ENCODE peak calls at places on chromosomes 2 and 18, in ten cellular contexts. Z is fibroblast of the aortic adventitia, E is EH, L is T-helper 2 cell, A is brain microvascular endothelial cell, D is HFF-Myc, G is AG04449, I is KBM-7, Q is NCI-H1105 treated with DMSO at 0.1 percent for 48 hours, N is BJ. B is an unnamed sample.

GRCh38 chr2:85811850-85812735 is 58.3 kb downstream of the ATOH8 start:
- DNase-seq in L (no peak), G (no peak), Q (no peak), D (no peak), E (no peak), N (no peak), Z (no peak), I (no peak), A (no peak), B (no peak)

GRCh38 chr18:10301831-10302483 is 152.5 kb upstream of the APCDD1 start:
- DNase-seq in A (no peak), Q (no peak), N (no peak), E (no peak), G (no peak), D (no peak), Z (no peak), L (no peak), I (no peak), B (no peak)

GRCh38 chr2:219689676-219690628 is 62.5 kb downstream of the SLC4A3 start:
- DNase-seq in N (no peak), G (no peak), Q (peak; percentile 45), Z (peak; percentile 88), A (peak; percentile 76), I (peak; percentile 85), E (peak; percentile 74), L (no peak), D (no peak), B (peak; percentile 45)

GRCh38 chr2:170377469-170378207 is 199.7 kb downstream of the MYO3B start:
- DNase-seq in L (no peak), E (peak; percentile 1), G (no peak), A (no peak), Q (no peak), D (no peak), I (no peak), Z (peak; percentile 5), N (no peak), B (peak; percentile 17)

GRCh38 chr18:32930695-32931301 is 158.0 kb upstream of the KLHL14 start:
- DNase-seq in D (peak; percentile 14), N (no peak), E (no peak), L (no peak), Z (peak; percentile 68), G (peak; percentile 5), I (peak; percentile 27), A (no peak), Q (peak; percentile 43), B (peak; percentile 13)

GRCh38 chr2:44833123-44834069 is 108.1 kb upstream of the SIX3 start:
- DNase-seq in Q (no peak), L (no peak), Z (no peak), E (peak; percentile 2), N (no peak), D (peak; percentile 1), A (peak; percentile 3), G (no peak), I (no peak), B (no peak)

GRCh38 chr2:1236596-1236995 is 176.7 kb upstream of the TPO start:
- DNase-seq in I (no peak), Q (no peak), Z (no peak), D (no peak), E (peak; percentile 7), A (peak; percentile 57), L (no peak), G (no peak), N (no peak), B (no peak)

GRCh38 chr2:130302164-130302886 is 40.4 kb upstream of the IMP4 start:
- DNase-seq in N (no peak), G (no peak), D (no peak), E (no peak), I (no peak), Q (no peak), Z (no peak), L (no peak), A (no peak), B (no peak)

GRCh38 chr2:103788875-103789715 is 1027.3 kb downstream of the TMEM182 start:
- DNase-seq in G (no peak), L (no peak), I (no peak), A (no peak), D (no peak), Q (peak; percentile 76), E (peak; percentile 2), Z (no peak), N (no peak), B (no peak)

GRCh38 chr2:120624738-120625446 is 110.8 kb upstream of the GLI2 start:
- DNase-seq in N (no peak), E (no peak), L (no peak), A (no peak), I (no peak), D (no peak), Q (no peak), Z (no peak), G (no peak), B (no peak)

GRCh38 chr18:44869533-44869932 is 188.8 kb downstream of the SETBP1 start:
- DNase-seq in D (no peak), Z (no peak), L (no peak), A (peak; percentile 1), Q (no peak), E (no peak), N (no peak), I (no peak), G (no peak), B (no peak)

GRCh38 chr2:172091626-172092566 is 6.6 kb downstream of the DLX1 start:
- DNase-seq in E (no peak), N (no peak), G (no peak), D (no peak), A (no peak), L (no peak), Q (peak; percentile 93), Z (no peak), I (no peak), B (no peak)

GRCh38 chr18:79923896-79924585 is 27.4 kb downstream of the SLC66A2 start:
- DNase-seq in N (no peak), Q (no peak), D (no peak), E (no peak), Z (no peak), L (no peak), I (no peak), G (no peak), A (no peak), B (no peak)

GRCh38 chr2:121969155-121969554 is 213.7 kb downstream of the TSN start:
- DNase-seq in E (no peak), D (no peak), G (no peak), Q (no peak), A (no peak), L (no peak), N (no peak), Z (no peak), I (peak; percentile 62), B (no peak)

GRCh38 chr18:75390854-75391253 is 36.6 kb downstream of the SMIM21 start:
- DNase-seq in I (no peak), E (no peak), Z (no peak), D (no peak), Q (no peak), A (no peak), N (no peak), L (no peak), G (no peak), B (no peak)

GRCh38 chr2:99554238-99554637 is 64.4 kb upstream of the REV1 start:
- DNase-seq in L (no peak), G (no peak), E (no peak), Q (no peak), Z (no peak), N (no peak), D (no peak), A (no peak), I (no peak), B (no peak)

GRCh38 chr2:222613715-222614331 is 42.1 kb downstream of the FARSB start:
- DNase-seq in A (peak; percentile 40), I (peak; percentile 57), L (no peak), Q (peak; percentile 76), G (no peak), N (no peak), D (peak; percentile 22), Z (peak; percentile 72), E (peak; percentile 62), B (no peak)

GRCh38 chr2:3505771-3506170 is 13.6 kb downstream of the ADI1 start:
- DNase-seq in Q (no peak), I (no peak), D (no peak), E (peak; percentile 8), G (no peak), Z (no peak), N (no peak), A (no peak), L (no peak), B (no peak)

GRCh38 chr2:158011055-158011771 is 90.5 kb upstream of the UPP2 start:
- DNase-seq in G (no peak), Q (no peak), A (no peak), D (no peak), E (no peak), Z (no peak), L (no peak), N (no peak), I (no peak), B (no peak)

GRCh38 chr18:37393945-37394609 is 171.5 kb downstream of the CELF4 start:
- DNase-seq in I (no peak), E (peak; percentile 95), D (peak; percentile 19), N (peak; percentile 72), Q (peak; percentile 80), L (no peak), G (peak; percentile 10), Z (peak; percentile 69), A (peak; percentile 16), B (peak; percentile 63)

GRCh38 chr2:119255760-119256573 is 32.3 kb downstream of the STEAP3 start:
- DNase-seq in A (peak; percentile 94), I (no peak), G (peak; percentile 92), E (peak; percentile 99), Q (no peak), D (peak; percentile 85), N (peak; percentile 87), Z (peak; percentile 95), L (no peak), B (peak; percentile 91)

GRCh38 chr18:21735452-21736015 is 5.1 kb upstream of the MIB1 start:
- DNase-seq in D (no peak), N (no peak), G (no peak), Z (peak; percentile 49), L (peak; percentile 54), A (peak; percentile 61), I (no peak), Q (no peak), E (peak; percentile 67), B (no peak)

GRCh38 chr2:33242845-33243244 is 233.6 kb upstream of the RASGRP3 start:
- DNase-seq in A (peak; percentile 85), N (no peak), Z (peak; percentile 82), I (no peak), L (no peak), D (no peak), Q (no peak), E (peak; percentile 77), G (no peak), B (peak; percentile 43)

GRCh38 chr2:67729474-67729873 is 332.3 kb downstream of the ETAA1 start:
- DNase-seq in N (no peak), Z (no peak), D (no peak), I (no peak), A (no peak), G (no peak), Q (no peak), L (no peak), E (no peak), B (no peak)

GRCh38 chr2:197599285-197599965 is 76.0 kb downstream of the RFTN2 start:
- DNase-seq in D (peak; percentile 26), A (peak; percentile 6), I (peak; percentile 70), L (no peak), Q (no peak), N (no peak), Z (peak; percentile 53), G (no peak), E (peak; percentile 33), B (no peak)

GRCh38 chr2:99403524-99403923 is 66.3 kb downstream of the EIF5B start:
- DNase-seq in A (no peak), I (no peak), G (no peak), E (no peak), D (no peak), L (no peak), N (no peak), Z (no peak), Q (no peak), B (no peak)

GRCh38 chr2:213065583-213066444 is 85.6 kb downstream of the IKZF2 start:
- DNase-seq in I (peak; percentile 25), D (no peak), N (no peak), A (peak; percentile 20), Q (peak; percentile 55), E (peak; percentile 9), Z (peak; percentile 70), L (no peak), G (peak; percentile 44), B (peak; percentile 27)

GRCh38 chr2:20450201-20451108 is 3.6 kb downstream of the RHOB start:
- DNase-seq in L (no peak), A (peak; percentile 78), G (peak; percentile 74), Q (no peak), Z (peak; percentile 91), E (peak; percentile 91), D (no peak), I (no peak), N (peak; percentile 67), B (peak; percentile 93)

B was measured in AG09309.